ENCODE peak calls at places on chromosome 21, in five cellular contexts. W is WERI-Rb-1, U is astrocyte of the cerebellum, H is A549, N is heart right ventricle. K is an unnamed sample.

GRCh38 chr21:27532081-27532480 is 565.2 kb upstream of the ADAMTS5 start:
- DNase-seq in W (no peak), U (no peak), H (peak; percentile 0), N (no peak), K (no peak)

GRCh38 chr21:14259669-14260458 is 43.9 kb downstream of the RBM11 start:
- DNase-seq in W (no peak), U (peak; percentile 46), H (peak; percentile 37), N (no peak), K (peak; percentile 26)

GRCh38 chr21:42997053-42997452 is 22.7 kb downstream of the PKNOX1 start:
- DNase-seq in W (no peak), U (peak; percentile 94), H (no peak), N (peak; percentile 36), K (no peak)

GRCh38 chr21:26715878-26716506 is 129.2 kb downstream of the ADAMTS1 start:
- DNase-seq in W (peak; percentile 62), U (peak; percentile 31), H (peak; percentile 23), N (no peak), K (peak; percentile 14)

GRCh38 chr21:21101911-21102310 is 103.7 kb downstream of the NCAM2 start:
- DNase-seq in W (peak; percentile 64), U (peak; percentile 27), H (no peak), N (no peak), K (no peak)

GRCh38 chr21:23016617-23017016 is 2018.4 kb downstream of the NCAM2 start:
- DNase-seq in W (peak; percentile 52), U (no peak), H (peak; percentile 0), N (no peak), K (peak; percentile 11)

GRCh38 chr21:42819861-42820512 is 59.4 kb downstream of the WDR4 start:
- DNase-seq in W (no peak), U (no peak), H (no peak), N (no peak), K (no peak)

GRCh38 chr21:25370311-25370744 is 237.0 kb downstream of the MRPL39 start:
- DNase-seq in W (no peak), U (peak; percentile 96), H (no peak), N (no peak), K (no peak)

GRCh38 chr21:17901458-17902092 is 82.4 kb upstream of the C21orf91 start:
- DNase-seq in W (no peak), U (no peak), H (no peak), N (no peak), K (no peak)

GRCh38 chr21:29130234-29130993 is at the start of gene MAP3K7CL:
- DNase-seq in W (no peak), U (peak; percentile 100), H (no peak), N (peak; percentile 23), K (no peak)

GRCh38 chr21:29125979-29126378 is 4.5 kb upstream of the MAP3K7CL start:
- DNase-seq in W (no peak), U (no peak), H (no peak), N (no peak), K (no peak)

GRCh38 chr21:29121759-29122158 is 8.7 kb upstream of the MAP3K7CL start:
- DNase-seq in W (no peak), U (no peak), H (no peak), N (no peak), K (no peak)

GRCh38 chr21:29125199-29125598 is 5.2 kb upstream of the MAP3K7CL start:
- DNase-seq in W (no peak), U (no peak), H (no peak), N (no peak), K (no peak)

DNA sequence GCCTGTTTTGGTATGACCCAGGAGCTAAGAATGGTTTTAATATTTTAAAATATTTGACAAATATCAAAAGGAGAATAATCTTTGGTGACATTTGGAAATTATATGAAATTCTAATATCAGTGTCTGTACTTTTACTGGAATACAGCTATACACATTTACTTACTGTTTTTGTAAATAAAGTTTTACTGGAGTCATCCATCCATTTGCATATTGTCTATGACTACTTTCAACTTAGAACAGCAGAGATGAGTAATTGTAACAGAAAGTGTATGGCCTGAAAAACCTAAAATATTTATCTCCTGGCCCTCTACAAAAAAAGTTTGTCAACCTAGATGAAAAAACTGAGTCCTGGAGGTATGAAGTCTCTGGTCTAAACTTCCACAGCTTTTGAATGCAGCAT is 5.8 kb upstream of the MAP3K7CL start:
- DNase-seq in W (no peak), U (no peak), H (no peak), N (no peak), K (no peak)
- H3K4me3 ChIP-seq in W (no peak overlapping the region), U (no peak overlapping the region), H (no peak overlapping the region), N (no peak overlapping the region), K (no peak overlapping the region)

DNA sequence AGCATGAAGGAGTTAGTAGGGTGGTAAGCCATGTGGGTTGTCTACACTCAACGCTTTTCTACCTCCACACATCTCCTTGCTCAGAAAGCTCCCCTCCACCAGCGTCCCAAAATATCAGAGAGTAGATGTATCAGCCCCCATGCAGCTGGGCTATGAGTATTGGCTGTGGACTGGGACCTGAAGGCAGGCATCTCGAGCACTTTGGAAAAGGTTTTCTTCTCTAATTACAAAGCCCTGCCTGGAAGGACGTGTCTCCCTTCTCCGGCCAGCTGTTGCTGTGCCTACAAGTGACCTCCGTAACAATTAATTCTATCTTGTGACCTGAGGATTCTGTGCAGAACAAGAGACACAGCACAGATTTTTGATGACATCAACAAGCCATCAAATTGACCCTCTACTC is 142.0 kb upstream of the RUNX1 start:
- DNase-seq in W (no peak), U (no peak), H (no peak), N (no peak), K (no peak)
- H3K4me3 ChIP-seq in W (no peak overlapping the region), U (no peak overlapping the region), H (no peak overlapping the region), N (no peak overlapping the region), K (no peak overlapping the region)

DNA sequence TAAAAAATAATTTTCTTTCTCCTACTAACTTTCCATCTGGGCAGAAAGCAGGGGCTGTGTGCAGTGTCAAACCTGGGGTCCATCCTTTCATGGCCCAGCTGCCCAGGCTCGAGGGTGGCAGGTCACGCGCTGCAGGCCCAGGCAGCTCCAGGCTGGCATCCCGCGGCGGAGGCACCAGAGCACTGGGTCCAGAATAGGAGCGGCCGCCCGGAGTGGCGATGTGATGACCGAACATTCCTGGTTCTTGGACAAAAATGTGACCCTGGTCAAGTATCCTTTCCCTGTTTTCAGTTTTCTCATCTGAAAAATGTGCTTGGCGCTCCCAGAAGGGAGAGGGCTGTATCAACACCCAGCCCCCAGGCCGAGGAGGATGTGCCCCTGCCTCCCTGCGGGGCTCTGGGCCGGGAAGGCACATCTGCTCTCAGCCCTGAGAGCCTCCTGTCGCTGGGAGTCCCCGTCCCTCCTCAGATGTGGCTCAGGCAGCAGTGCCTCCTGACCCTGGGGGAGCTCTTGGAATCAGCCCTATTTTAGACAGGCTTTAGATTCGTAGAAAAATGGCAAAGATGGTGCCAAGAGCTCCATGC is 29.3 kb downstream of the SLX9 start:
- DNase-seq in W (no peak), U (no peak), H (no peak), N (no peak), K (no peak)
- H3K4me3 ChIP-seq in W (no peak overlapping the region), U (no peak overlapping the region), H (no peak overlapping the region), N (no peak overlapping the region), K (no peak overlapping the region)

DNA sequence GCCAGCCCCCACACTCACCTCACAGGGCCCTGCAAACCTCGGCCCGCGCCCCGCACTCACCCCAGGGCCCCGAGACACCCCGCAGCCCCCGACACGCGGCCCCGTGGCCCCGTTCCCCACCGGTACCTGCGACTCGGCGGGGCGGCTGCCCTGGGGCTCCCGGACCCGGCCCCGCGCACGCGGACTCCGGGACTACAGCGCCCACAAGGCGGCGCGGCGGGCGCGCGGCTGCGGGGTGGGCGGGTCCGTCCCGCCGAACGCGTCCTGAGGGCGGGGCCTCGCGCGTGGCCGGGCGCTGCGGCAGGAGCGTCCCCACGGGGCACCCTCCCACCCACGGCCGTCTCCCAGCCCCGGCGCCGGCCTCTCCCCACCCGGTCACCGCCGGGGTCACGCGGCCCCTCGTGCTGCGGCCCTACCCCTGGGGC is at the start of gene SLC19A1:
- DNase-seq in W (peak; percentile 67), U (no peak), H (peak; percentile 48), N (peak; percentile 80), K (no peak)
- H3K4me3 ChIP-seq in W (peak within 1 kb of the TSS; percentile 62), U (peak within 1 kb of the TSS; percentile 50), H (peak within 1 kb of the TSS; percentile 71), N (peak within 1 kb of the TSS; percentile 67), K (peak within 1 kb of the TSS; percentile 51)

DNA sequence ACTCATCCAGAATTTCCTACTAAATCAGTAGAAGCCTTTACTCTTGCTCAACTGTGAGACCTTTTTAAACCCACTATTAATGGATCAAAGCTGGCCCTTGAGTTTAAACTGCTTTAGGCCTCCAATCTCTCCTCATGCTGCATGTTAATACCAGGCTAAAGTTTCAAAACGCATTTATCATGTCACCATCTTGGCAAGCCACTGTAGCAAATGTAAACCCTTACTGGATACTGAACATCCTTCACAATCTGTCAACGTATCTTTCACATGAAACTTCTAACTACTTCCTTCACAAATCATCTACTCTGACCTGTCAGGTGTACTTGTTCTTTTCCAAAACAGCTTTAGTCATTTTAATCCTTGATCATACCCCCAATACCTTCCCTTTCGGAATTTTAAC is 3.0 kb downstream of the PAXBP1 start:
- DNase-seq in W (peak; percentile 64), U (no peak), H (no peak), N (no peak), K (no peak)
- H3K4me3 ChIP-seq in W (peak overlapping the region; percentile 98), U (no peak overlapping the region), H (no peak overlapping the region), N (no peak overlapping the region), K (no peak overlapping the region)

GRCh38 chr21:39318091-39318959 is 4.9 kb upstream of the BRWD1 start:
- DNase-seq in W (no peak), U (no peak), H (no peak), N (no peak), K (no peak)
- H3K4me3 ChIP-seq in W (no peak overlapping the region), U (no peak overlapping the region), H (no peak overlapping the region), N (no peak overlapping the region), K (no peak overlapping the region)

GRCh38 chr21:37208741-37209225 is 58.4 kb downstream of the VPS26C start:
- DNase-seq in W (no peak), U (no peak), H (no peak), N (peak; percentile 44), K (no peak)

GRCh38 chr21:37207441-37208009 is 59.6 kb downstream of the VPS26C start:
- DNase-seq in W (peak; percentile 32), U (no peak), H (no peak), N (no peak), K (no peak)

GRCh38 chr21:37208056-37208705 is 59.0 kb downstream of the VPS26C start:
- DNase-seq in W (peak; percentile 64), U (no peak), H (no peak), N (peak; percentile 79), K (no peak)

GRCh38 chr21:37210017-37210593 is 57.0 kb downstream of the VPS26C start:
- DNase-seq in W (no peak), U (no peak), H (no peak), N (no peak), K (no peak)

GRCh38 chr21:37210799-37211198 is 56.3 kb downstream of the VPS26C start:
- DNase-seq in W (no peak), U (no peak), H (no peak), N (no peak), K (no peak)
- H3K4me3 ChIP-seq in W (no peak overlapping the region), U (no peak overlapping the region), H (no peak overlapping the region), N (no peak overlapping the region), K (no peak overlapping the region)